ENCODE peak calls at places on chromosomes 2 and 18, in ten cellular contexts. R is psoas muscle, K is kidney, S is WERI-Rb-1, G is neural progenitor cell, E is bronchial epithelial cell, X is HCT116, P is DND-41, M is endodermal cell, W is thyroid gland. C is an unnamed sample. For H3K36me3, the result is how much of the 10 kb centered on the place peaks cover.

GRCh38 chr18:48949606-48950535 is 894 bp downstream of the SMAD7 start:
- DNase-seq in R (no peak), K (peak), S (peak), G (peak), E (no peak), X (no peak), P (peak), M (peak), W (peak), C (no peak)

GRCh38 chr2:152098798-152099654 is at the start of gene CACNB4:
- DNase-seq in R (peak), K (no peak), S (peak), G (peak), E (no peak), X (no peak), P (no peak), M (peak), W (peak), C (no peak)

GRCh38 chr2:228768818-228769217 is 502.3 kb downstream of the PID1 start:
- DNase-seq in R (no peak), K (no peak), S (no peak), G (no peak), E (peak), X (no peak), P (no peak), M (no peak), W (no peak), C (no peak)

GRCh38 chr18:36640005-36640952 is 188.5 kb downstream of the TPGS2 start:
- DNase-seq in R (no peak), K (no peak), S (no peak), G (no peak), E (no peak), X (no peak), P (no peak), M (no peak), W (no peak), C (no peak)

GRCh38 chr2:221629478-221629877 is 57.4 kb upstream of the EPHA4 start:
- DNase-seq in R (no peak), K (no peak), S (no peak), G (no peak), E (peak), X (peak), P (no peak), M (no peak), W (no peak), C (no peak)

GRCh38 chr2:36607947-36608346 is 10.0 kb upstream of the FEZ2 start:
- DNase-seq in R (no peak), K (no peak), S (no peak), G (no peak), E (no peak), X (no peak), P (no peak), M (no peak), W (no peak), C (no peak)

GRCh38 chr2:33131820-33132219 is 185.1 kb downstream of the LTBP1 start:
- DNase-seq in R (no peak), K (no peak), S (no peak), G (no peak), E (no peak), X (no peak), P (no peak), M (no peak), W (no peak), C (no peak)

GRCh38 chr2:128640847-128641360 is 322.2 kb upstream of the HS6ST1 start:
- DNase-seq in R (no peak), K (peak), S (no peak), G (no peak), E (no peak), X (no peak), P (peak), M (peak), W (no peak), C (peak)

GRCh38 chr2:36812196-36812595 is 115.7 kb downstream of the VIT start:
- DNase-seq in R (no peak), K (no peak), S (peak), G (peak), E (no peak), X (peak), P (no peak), M (peak), W (no peak), C (no peak)

GRCh38 chr2:213545964-213546363 is 261.7 kb downstream of the SPAG16 start:
- DNase-seq in R (no peak), K (no peak), S (no peak), G (no peak), E (no peak), X (no peak), P (no peak), M (no peak), W (no peak), C (no peak)

GRCh38 chr2:132849118-132849517 is 179.1 kb upstream of the LYPD1 start:
- DNase-seq in R (no peak), K (no peak), S (no peak), G (no peak), E (no peak), X (no peak), P (no peak), M (no peak), W (no peak), C (no peak)

GRCh38 chr2:10548626-10549025 is 100.5 kb upstream of the ODC1 start:
- DNase-seq in R (no peak), K (peak), S (peak), G (no peak), E (no peak), X (no peak), P (no peak), M (peak), W (peak), C (no peak)

GRCh38 chr2:44786045-44786817 is 155.3 kb upstream of the SIX3 start:
- DNase-seq in R (no peak), K (no peak), S (no peak), G (no peak), E (no peak), X (no peak), P (no peak), M (no peak), W (no peak), C (no peak)

GRCh38 chr2:33321236-33321731 is 155.2 kb upstream of the RASGRP3 start:
- DNase-seq in R (no peak), K (no peak), S (no peak), G (no peak), E (no peak), X (no peak), P (peak), M (no peak), W (no peak), C (no peak)

GRCh38 chr2:176537932-176538331 is 268.7 kb downstream of the MTX2 start:
- DNase-seq in R (no peak), K (no peak), S (no peak), G (no peak), E (no peak), X (no peak), P (no peak), M (no peak), W (no peak), C (no peak)

GRCh38 chr2:239626971-239627598 is 226.3 kb upstream of the HDAC4 start:
- DNase-seq in R (no peak), K (no peak), S (no peak), G (no peak), E (no peak), X (no peak), P (peak), M (no peak), W (no peak), C (no peak)

GRCh38 chr18:68267583-68267982 is 447.3 kb downstream of the TMX3 start:
- DNase-seq in R (no peak), K (no peak), S (no peak), G (no peak), E (peak), X (no peak), P (no peak), M (no peak), W (no peak), C (no peak)

GRCh38 chr2:197212344-197213262 is 98.0 kb downstream of the ANKRD44 start:
- DNase-seq in R (no peak), K (no peak), S (no peak), G (no peak), E (no peak), X (no peak), P (peak), M (no peak), W (no peak), C (peak)

GRCh38 chr2:38711558-38711957 is 39.6 kb downstream of the SRSF7 start:
- DNase-seq in R (no peak), K (no peak), S (no peak), G (no peak), E (no peak), X (no peak), P (no peak), M (no peak), W (no peak), C (no peak)

GRCh38 chr2:223536546-223536945 is 65.6 kb downstream of the SCG2 start:
- DNase-seq in R (no peak), K (no peak), S (no peak), G (no peak), E (peak), X (no peak), P (no peak), M (no peak), W (no peak), C (no peak)

GRCh38 chr2:141641462-141641861 is 489.4 kb downstream of the LRP1B start:
- DNase-seq in R (no peak), K (no peak), S (no peak), G (no peak), E (peak), X (no peak), P (no peak), M (no peak), W (no peak), C (no peak)

GRCh38 chr2:200650195-200650594 is 64.4 kb downstream of the AOX1 start:
- DNase-seq in R (no peak), K (no peak), S (no peak), G (no peak), E (no peak), X (no peak), P (no peak), M (no peak), W (no peak), C (no peak)

GRCh38 chr2:199160081-199160480 is 297.7 kb downstream of the SATB2 start:
- DNase-seq in R (no peak), K (no peak), S (no peak), G (no peak), E (no peak), X (no peak), P (no peak), M (no peak), W (no peak), C (no peak)

GRCh38 chr2:18552351-18553077 is 7.9 kb downstream of the RDH14 start:
- DNase-seq in R (no peak), K (no peak), S (no peak), G (no peak), E (peak), X (no peak), P (no peak), M (no peak), W (no peak), C (no peak)

GRCh38 chr2:9975328-9975727 is 23.8 kb downstream of the GRHL1 start:
- DNase-seq in R (no peak), K (no peak), S (no peak), G (no peak), E (peak), X (no peak), P (no peak), M (no peak), W (no peak), C (no peak)

DNA sequence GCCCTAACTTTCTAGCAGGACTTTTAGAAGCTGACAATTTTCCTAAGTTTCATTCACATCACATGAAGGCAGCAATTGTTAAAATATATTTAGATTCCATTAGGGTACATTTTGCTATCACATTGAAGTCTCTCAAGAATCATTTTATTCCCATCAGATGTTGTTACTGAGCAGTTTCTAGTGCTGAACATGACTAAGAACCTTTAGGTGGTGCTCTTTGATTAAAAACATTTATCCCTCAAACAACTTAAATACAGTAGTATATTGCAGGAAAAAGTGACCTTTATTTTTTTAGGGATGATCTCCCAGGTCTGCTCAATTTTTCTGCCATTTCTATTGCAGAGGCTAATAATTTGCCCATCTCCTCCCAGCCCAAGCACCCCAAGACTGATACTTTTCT is 22.9 kb upstream of the NARS1 start:
- DNase-seq in R (no peak), K (no peak), S (no peak), G (no peak), E (peak), X (no peak), P (no peak), M (no peak), W (no peak), C (no peak)
- TF ChIP-seq CTCF in R (peak), K (no peak), S (no peak), G (no peak), E (peak), X (no peak), P (peak), M (peak), W (no peak), C (no peak)

GRCh38 chr2:85355073-85355410 is 473 bp downstream of the ELMOD3 start:
- DNase-seq in R (no peak), K (no peak), S (no peak), G (no peak), E (no peak), X (no peak), P (no peak), M (no peak), W (no peak), C (no peak)
- H3K36me3 ChIP-seq in R (under half), K (under half), S (under half), G (under half), E (under half), X (under half), P (half or more), M (under half), W (under half), C (under half)

DNA sequence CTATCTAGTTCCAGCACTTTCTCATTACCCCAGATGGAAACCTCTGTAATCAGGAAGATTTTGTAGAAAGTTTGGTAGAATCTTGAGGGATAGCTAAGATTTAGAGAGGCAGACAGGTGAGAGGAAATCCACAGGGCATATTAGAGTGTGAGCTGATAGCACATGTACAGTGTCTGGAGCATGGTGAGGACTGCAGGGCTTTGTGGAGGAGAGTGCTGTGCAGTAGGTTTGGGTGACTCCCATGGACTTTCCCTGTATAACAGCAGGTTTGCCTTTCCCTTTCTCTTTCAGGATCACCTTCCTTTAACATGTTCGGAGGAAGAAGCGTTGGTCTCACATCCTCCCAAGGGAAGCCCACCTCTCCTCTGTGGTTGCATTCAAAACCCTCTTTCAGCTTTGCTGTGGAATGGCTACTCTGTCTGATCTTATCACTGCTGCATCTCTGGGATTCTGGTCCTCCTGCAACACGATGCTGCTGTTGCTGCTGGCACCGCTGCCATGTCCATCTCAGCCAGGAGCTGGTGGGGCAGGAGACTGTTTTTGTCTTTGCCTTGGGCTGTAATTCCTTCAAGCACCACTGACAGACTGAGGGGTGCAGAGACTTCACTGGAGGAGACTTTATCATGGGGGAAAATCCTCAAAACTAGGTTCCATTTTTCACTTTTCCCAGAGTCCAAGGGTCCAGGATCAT is 7.8 kb upstream of the KIF5C start:
- DNase-seq in R (no peak), K (no peak), S (no peak), G (no peak), E (no peak), X (no peak), P (no peak), M (no peak), W (no peak), C (no peak)
- TF ChIP-seq CTCF in R (no peak), K (no peak), S (no peak), G (no peak), E (no peak), X (peak), P (no peak), M (peak), W (no peak), C (no peak)

GRCh38 chr2:164778723-164779122 is 62.9 kb downstream of the COBLL1 start:
- DNase-seq in R (no peak), K (no peak), S (no peak), G (no peak), E (peak), X (no peak), P (no peak), M (no peak), W (no peak), C (no peak)
- H3K36me3 ChIP-seq in R (under half), K (under half), S (under half), G (under half), E (under half), X (under half), P (under half), M (under half), W (under half), C (under half)

GRCh38 chr2:109396338-109397180 is 217.2 kb downstream of the SEPTIN10 start:
- DNase-seq in R (no peak), K (no peak), S (peak), G (no peak), E (no peak), X (no peak), P (no peak), M (peak), W (no peak), C (no peak)
- TF ChIP-seq CTCF in R (no peak), K (no peak), S (peak), G (peak), E (no peak), X (peak), P (no peak), M (peak), W (no peak), C (no peak)

GRCh38 chr2:112829247-112829646 is 7.3 kb downstream of the IL1B start:
- DNase-seq in R (no peak), K (no peak), S (no peak), G (no peak), E (no peak), X (no peak), P (no peak), M (peak), W (no peak), C (no peak)
- H3K36me3 ChIP-seq in R (under half), K (under half), S (under half), G (under half), E (under half), X (under half), P (under half), M (under half), W (under half), C (under half)

GRCh38 chr2:100923461-100924020 is 78.5 kb upstream of the RPL31 start:
- DNase-seq in R (no peak), K (no peak), S (no peak), G (no peak), E (no peak), X (no peak), P (no peak), M (no peak), W (peak), C (peak)

GRCh38 chr2:100921685-100922161 is 80.4 kb upstream of the RPL31 start:
- DNase-seq in R (no peak), K (no peak), S (no peak), G (no peak), E (peak), X (no peak), P (no peak), M (no peak), W (no peak), C (no peak)

GRCh38 chr2:100924520-100925451 is 77.3 kb upstream of the RPL31 start:
- DNase-seq in R (no peak), K (no peak), S (no peak), G (peak), E (no peak), X (no peak), P (no peak), M (peak), W (no peak), C (peak)

GRCh38 chr2:100924122-100924519 is 78.0 kb upstream of the RPL31 start:
- DNase-seq in R (no peak), K (no peak), S (no peak), G (no peak), E (no peak), X (no peak), P (no peak), M (no peak), W (no peak), C (no peak)

DNA sequence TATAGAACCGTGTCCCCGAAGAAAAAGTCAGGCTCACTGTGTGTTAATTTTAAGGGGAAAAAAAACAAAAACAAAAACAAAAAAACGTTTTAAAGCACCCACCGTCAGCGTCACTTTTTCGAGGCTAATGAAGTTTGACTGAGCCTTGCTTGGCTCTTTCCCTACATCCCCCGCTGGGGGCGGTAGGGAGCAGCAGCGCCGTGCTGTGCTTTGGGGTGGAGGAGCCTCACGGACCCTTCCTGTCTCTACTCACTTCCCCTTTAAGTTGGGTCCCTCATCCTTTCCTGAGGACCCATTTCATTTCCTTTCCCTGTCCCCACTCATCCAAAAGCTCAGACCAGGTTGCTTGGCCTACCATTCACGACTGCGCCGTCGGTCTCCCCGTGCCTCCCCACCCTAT is 82.8 kb upstream of the RPL31 start:
- DNase-seq in R (no peak), K (no peak), S (no peak), G (peak), E (no peak), X (no peak), P (no peak), M (peak), W (no peak), C (no peak)
- TF ChIP-seq CTCF in R (no peak), K (no peak), S (peak), G (peak), E (peak), X (no peak), P (peak), M (peak), W (no peak), C (no peak)

GRCh38 chr2:168118733-168119518 is 128.5 kb downstream of the STK39 start:
- DNase-seq in R (no peak), K (no peak), S (peak), G (peak), E (peak), X (peak), P (peak), M (peak), W (no peak), C (no peak)
- H3K36me3 ChIP-seq in R (under half), K (under half), S (under half), G (under half), E (under half), X (under half), P (under half), M (under half), W (under half), C (under half)

DNA sequence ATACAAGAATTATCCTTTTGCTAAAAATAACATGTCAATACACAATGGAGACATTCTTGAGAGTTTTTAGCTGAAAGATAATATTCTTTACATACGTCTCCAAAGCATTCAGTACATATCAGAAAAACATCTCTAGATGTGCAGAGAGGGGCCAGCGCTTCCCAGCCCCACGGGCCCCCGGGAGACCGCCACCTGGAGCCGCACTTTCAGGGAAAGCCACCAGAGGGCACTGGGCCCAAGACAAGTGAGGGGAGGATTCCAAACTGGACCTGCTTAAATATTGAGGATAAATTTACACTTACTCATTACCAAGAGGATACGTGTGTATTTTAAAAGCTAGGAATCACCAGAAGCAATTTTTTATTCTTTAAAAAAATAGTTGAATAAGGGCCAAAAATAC is 499.5 kb downstream of the GALR1 start:
- DNase-seq in R (no peak), K (no peak), S (peak), G (peak), E (no peak), X (no peak), P (peak), M (peak), W (no peak), C (no peak)
- TF ChIP-seq CTCF in R (peak), K (peak), S (peak), G (peak), E (no peak), X (peak), P (peak), M (peak), W (no peak), C (no peak)